ENCODE peak calls at places on chromosomes 4 and X, in eight cellular contexts. W is astrocyte of the spinal cord; T is Peyer's patch; K is endodermal cell; Z is osteocyte; N is astrocyte of the cerebellum; U is osteoblast; A is CD8-positive, alpha-beta T cell. V is an unnamed sample.

GRCh38 chr4:39319678-39320077 is 46.5 kb downstream of the RFC1 start:
- DNase-seq in W (peak; percentile 89), A (no peak), T (no peak), K (no peak), Z (no peak), U (no peak), N (peak; percentile 35), V (no peak)

GRCh38 chr4:138542191-138542771 is 300.1 kb upstream of the SLC7A11 start:
- DNase-seq in K (no peak), W (no peak), U (no peak), N (no peak), A (no peak), Z (no peak), T (no peak), V (no peak)

GRCh38 chrX:18424482-18425198 is 768 bp upstream of the CDKL5 start:
- DNase-seq in W (peak; percentile 31), T (peak; percentile 38), K (no peak), U (no peak), N (no peak), Z (no peak), A (peak; percentile 13), V (no peak)

GRCh38 chr4:53050361-53050774 is 188.3 kb downstream of the RASL11B start:
- DNase-seq in Z (no peak), A (no peak), W (no peak), K (no peak), U (no peak), T (no peak), N (no peak), V (no peak)

GRCh38 chrX:72714471-72714916 is 388 bp upstream of the PHKA1 start:
- DNase-seq in W (peak; percentile 80), U (peak; percentile 86), A (no peak), Z (no peak), T (no peak), K (peak; percentile 78), N (peak; percentile 37), V (no peak)

GRCh38 chr4:42995343-42995944 is 102.9 kb downstream of the GRXCR1 start:
- DNase-seq in T (no peak), U (peak; percentile 47), Z (no peak), W (peak; percentile 20), A (no peak), N (peak; percentile 5), K (no peak), V (peak; percentile 2)

GRCh38 chrX:39613997-39614679 is 483.6 kb downstream of the BCOR start:
- DNase-seq in A (no peak), W (no peak), K (peak; percentile 79), U (no peak), T (no peak), N (no peak), Z (no peak), V (peak; percentile 51)

GRCh38 chr4:71231073-71231752 is 107.6 kb upstream of the SLC4A4 start:
- DNase-seq in K (no peak), U (no peak), A (no peak), T (no peak), Z (no peak), N (no peak), W (peak; percentile 42), V (no peak)

GRCh38 chr4:121096629-121097028 is 24.3 kb upstream of the NDNF start:
- DNase-seq in U (no peak), N (peak; percentile 26), T (no peak), K (no peak), Z (no peak), W (peak; percentile 57), A (no peak), V (no peak)

GRCh38 chr4:111399523-111400135 is 745.6 kb upstream of the FAM241A start:
- DNase-seq in A (no peak), W (peak; percentile 20), T (no peak), K (no peak), N (peak; percentile 29), Z (no peak), U (no peak), V (no peak)

GRCh38 chr4:165379662-165380061 is 854 bp downstream of the CPE start:
- DNase-seq in T (no peak), Z (no peak), U (peak; percentile 34), W (no peak), N (no peak), K (peak; percentile 90), A (no peak), V (no peak)

GRCh38 chr4:165378398-165378762 is 428 bp upstream of the CPE start:
- DNase-seq in U (peak; percentile 34), K (no peak), W (no peak), N (no peak), A (no peak), T (no peak), Z (no peak), V (no peak)

GRCh38 chr4:165375465-165375864 is 3.3 kb upstream of the CPE start:
- DNase-seq in Z (no peak), U (no peak), A (no peak), W (no peak), N (no peak), T (no peak), K (no peak), V (no peak)

GRCh38 chr4:165381821-165382373 is 3.1 kb downstream of the CPE start:
- DNase-seq in N (no peak), A (no peak), T (no peak), Z (no peak), K (no peak), W (no peak), U (no peak), V (no peak)

DNA sequence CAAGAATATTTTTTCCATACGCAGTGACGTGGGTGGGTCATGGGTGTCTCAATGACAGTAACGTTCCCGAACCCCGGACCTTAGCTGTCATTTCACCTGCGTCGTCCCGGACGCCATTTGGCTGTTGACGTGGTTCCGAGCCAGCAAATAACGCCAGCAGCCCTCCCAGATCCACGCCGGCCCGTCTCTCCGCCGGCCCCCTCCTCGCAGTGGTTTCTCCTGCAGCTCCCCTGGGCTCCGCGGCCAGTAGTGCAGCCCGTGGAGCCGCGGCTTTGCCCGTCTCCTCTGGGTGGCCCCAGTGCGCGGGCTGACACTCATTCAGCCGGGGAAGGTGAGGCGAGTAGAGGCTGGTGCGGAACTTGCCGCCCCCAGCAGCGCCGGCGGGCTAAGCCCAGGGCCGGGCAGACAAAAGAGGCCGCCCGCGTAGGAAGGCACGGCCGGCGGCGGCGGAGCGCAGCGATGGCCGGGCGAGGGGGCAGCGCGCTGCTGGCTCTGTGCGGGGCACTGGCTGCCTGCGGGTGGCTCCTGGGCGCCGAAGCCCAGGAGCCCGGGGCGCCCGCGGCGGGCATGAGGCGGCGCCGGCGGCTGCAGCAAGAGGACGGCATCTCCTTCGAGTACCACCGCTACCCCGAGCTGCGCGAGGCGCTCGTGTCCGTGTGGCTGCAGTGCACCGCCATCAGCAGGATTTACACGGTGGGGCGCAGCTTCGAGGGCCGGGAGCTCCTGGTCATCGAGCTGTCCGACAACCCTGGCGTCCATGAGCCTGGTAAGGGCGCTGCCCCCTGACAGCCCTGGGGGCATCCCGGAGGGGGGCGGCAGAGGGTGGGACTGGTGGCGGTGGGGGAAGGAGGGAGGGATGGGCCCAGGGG is at the start of gene CPE:
- DNase-seq in W (peak; percentile 83), N (no peak), Z (peak; percentile 94), K (peak; percentile 90), U (peak; percentile 95), T (peak; percentile 18), A (peak; percentile 48), V (no peak)
- TF ChIP-seq CTCF in W (peak; percentile 59), N (peak; percentile 49), Z (peak; percentile 55), K (peak; percentile 54), U (peak; percentile 20), T (no peak), A (no peak), V (peak; percentile 23)

GRCh38 chr4:123399638-123400358 is 3.2 kb downstream of the SPRY1 start:
- DNase-seq in K (no peak), W (peak; percentile 59), A (no peak), Z (no peak), N (no peak), T (no peak), U (peak; percentile 47), V (no peak)

GRCh38 chr4:123398803-123399637 is 2.4 kb downstream of the SPRY1 start:
- DNase-seq in T (peak; percentile 61), N (peak; percentile 49), K (peak; percentile 79), W (peak; percentile 78), U (peak; percentile 69), A (peak; percentile 35), Z (peak; percentile 89), V (no peak)

GRCh38 chr4:123403205-123403604 is 6.6 kb downstream of the SPRY1 start:
- DNase-seq in U (no peak), A (no peak), T (no peak), W (no peak), N (no peak), K (no peak), Z (no peak), V (no peak)

GRCh38 chr4:123398151-123398802 is 1.7 kb downstream of the SPRY1 start:
- DNase-seq in W (peak; percentile 64), A (peak; percentile 54), U (peak; percentile 93), T (peak; percentile 64), N (no peak), K (peak; percentile 87), Z (peak; percentile 93), V (no peak)

DNA sequence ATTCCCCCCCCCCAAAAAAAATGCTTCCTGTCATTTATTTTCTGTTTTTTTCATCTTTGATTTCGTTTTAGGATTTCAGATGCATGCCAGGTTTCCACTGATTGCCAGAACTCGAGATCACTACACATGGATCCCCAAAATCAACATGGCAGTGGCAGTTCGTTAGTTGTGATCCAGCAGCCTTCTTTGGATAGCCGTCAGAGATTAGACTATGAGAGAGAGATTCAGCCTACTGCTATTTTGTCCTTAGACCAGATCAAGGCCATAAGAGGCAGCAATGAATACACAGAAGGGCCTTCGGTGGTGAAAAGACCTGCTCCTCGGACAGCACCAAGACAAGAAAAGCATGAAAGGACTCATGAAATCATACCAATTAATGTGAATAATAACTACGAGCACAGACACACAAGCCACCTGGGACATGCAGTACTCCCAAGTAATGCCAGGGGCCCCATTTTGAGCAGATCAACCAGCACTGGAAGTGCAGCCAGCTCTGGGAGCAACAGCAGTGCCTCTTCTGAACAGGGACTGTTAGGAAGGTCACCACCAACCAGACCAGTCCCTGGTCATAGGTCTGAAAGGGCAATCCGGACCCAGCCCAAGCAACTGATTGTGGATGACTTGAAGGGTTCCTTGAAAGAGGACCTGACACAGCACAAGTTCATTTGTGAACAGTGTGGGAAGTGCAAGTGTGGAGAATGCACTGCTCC is 5.0 kb downstream of the SPRY1 start:
- DNase-seq in A (no peak), Z (no peak), U (no peak), N (no peak), T (no peak), W (no peak), K (no peak), V (no peak)
- TF ChIP-seq CTCF in A (no peak), Z (no peak), U (no peak), N (no peak), T (no peak), W (no peak), K (no peak), V (no peak)

GRCh38 chr4:126395661-126396060 is 1080.9 kb downstream of the FAT4 start:
- DNase-seq in Z (no peak), K (no peak), W (peak; percentile 5), U (no peak), N (no peak), T (no peak), A (no peak), V (no peak)

GRCh38 chr4:126396121-126396520 is 1081.4 kb downstream of the FAT4 start:
- DNase-seq in Z (no peak), T (no peak), U (no peak), A (no peak), N (no peak), K (no peak), W (no peak), V (no peak)

GRCh38 chr4:126396703-126397102 is 1081.9 kb downstream of the FAT4 start:
- DNase-seq in U (no peak), K (no peak), W (no peak), Z (no peak), N (no peak), T (no peak), A (no peak), V (no peak)
- TF ChIP-seq CTCF in U (no peak), K (peak; percentile 49), W (peak; percentile 2), Z (no peak), N (no peak), T (no peak), A (no peak), V (peak; percentile 8)

GRCh38 chrX:44904542-44905115 is 31.6 kb downstream of the KDM6A start:
- DNase-seq in K (no peak), U (peak; percentile 76), Z (no peak), A (no peak), T (no peak), W (no peak), N (peak; percentile 13), V (no peak)
- TF ChIP-seq CTCF in K (peak; percentile 53), U (peak; percentile 24), Z (no peak), A (no peak), T (no peak), W (peak; percentile 36), N (peak; percentile 49), V (no peak)